ENCODE peak calls at places on chromosomes 16 and 17, in six cellular contexts. One of them, this sample, is unnamed.

GRCh38 chr17:47725446-47726109 is 7.5 kb upstream of the TBX21 start:
- DNase-seq in mesenchymal stem cell: no peak
- DNase-seq in IMR-90: no peak
- DNase-seq in neuronal stem cell: no peak
- DNase-seq in H1: no peak
- DNase-seq in mesendoderm: no peak
- DNase-seq in this sample: no peak

GRCh38 chr16:84458606-84459516 is 45.6 kb downstream of the MEAK7 start:
- DNase-seq in IMR-90: no peak
- DNase-seq in H1: no peak
- DNase-seq in mesendoderm: no peak
- DNase-seq in mesenchymal stem cell: no peak
- DNase-seq in neuronal stem cell: no peak
- DNase-seq in this sample: peak

GRCh38 chr17:73189417-73190099 is 3.3 kb upstream of the COG1 start:
- DNase-seq in mesenchymal stem cell: peak
- DNase-seq in IMR-90: peak
- DNase-seq in neuronal stem cell: peak
- DNase-seq in H1: no peak
- DNase-seq in mesendoderm: peak
- DNase-seq in this sample: peak

GRCh38 chr17:63941751-63942150 is 9.6 kb upstream of the CD79B start:
- DNase-seq in IMR-90: no peak
- DNase-seq in mesenchymal stem cell: no peak
- DNase-seq in H1: no peak
- DNase-seq in mesendoderm: no peak
- DNase-seq in neuronal stem cell: no peak
- DNase-seq in this sample: no peak

GRCh38 chr16:31183432-31184428 is 3.8 kb downstream of the FUS start:
- DNase-seq in IMR-90: no peak
- DNase-seq in mesenchymal stem cell: peak
- DNase-seq in H1: no peak
- DNase-seq in mesendoderm: no peak
- DNase-seq in neuronal stem cell: no peak
- DNase-seq in this sample: no peak

GRCh38 chr16:23729503-23730424 is 16.7 kb upstream of the ERN2 start:
- DNase-seq in neuronal stem cell: no peak
- DNase-seq in IMR-90: peak
- DNase-seq in mesendoderm: peak
- DNase-seq in H1: peak
- DNase-seq in mesenchymal stem cell: no peak
- DNase-seq in this sample: peak

GRCh38 chr16:75506567-75506966 is 11.3 kb upstream of the CHST6 start:
- DNase-seq in H1: no peak
- DNase-seq in neuronal stem cell: no peak
- DNase-seq in IMR-90: peak
- DNase-seq in mesenchymal stem cell: peak
- DNase-seq in mesendoderm: no peak
- DNase-seq in this sample: no peak

GRCh38 chr16:6209355-6209930 is 1111.8 kb upstream of the EEF2KMT start:
- DNase-seq in IMR-90: no peak
- DNase-seq in neuronal stem cell: no peak
- DNase-seq in H1: no peak
- DNase-seq in mesenchymal stem cell: no peak
- DNase-seq in mesendoderm: peak
- DNase-seq in this sample: no peak

GRCh38 chr17:18259621-18260331 is 686 bp upstream of the MIEF2 start:
- DNase-seq in H1: no peak
- DNase-seq in IMR-90: peak
- DNase-seq in neuronal stem cell: no peak
- DNase-seq in mesenchymal stem cell: no peak
- DNase-seq in mesendoderm: peak
- DNase-seq in this sample: no peak

GRCh38 chr17:79201536-79202227 is 127.1 kb downstream of the ENGASE start:
- DNase-seq in IMR-90: no peak
- DNase-seq in neuronal stem cell: no peak
- DNase-seq in H1: no peak
- DNase-seq in mesenchymal stem cell: peak
- DNase-seq in mesendoderm: peak
- DNase-seq in this sample: no peak

GRCh38 chr17:44110011-44110686 is 13.3 kb downstream of the HDAC5 start:
- DNase-seq in H1: no peak
- DNase-seq in neuronal stem cell: no peak
- DNase-seq in IMR-90: no peak
- DNase-seq in mesendoderm: no peak
- DNase-seq in mesenchymal stem cell: no peak
- DNase-seq in this sample: no peak

GRCh38 chr16:26688105-26688504 is 378.6 kb upstream of the C16orf82 start:
- DNase-seq in mesendoderm: no peak
- DNase-seq in mesenchymal stem cell: no peak
- DNase-seq in IMR-90: no peak
- DNase-seq in neuronal stem cell: no peak
- DNase-seq in H1: no peak
- DNase-seq in this sample: no peak

GRCh38 chr17:34443832-34444469 is 80.9 kb upstream of the CCL1 start:
- DNase-seq in mesenchymal stem cell: no peak
- DNase-seq in neuronal stem cell: peak
- DNase-seq in IMR-90: no peak
- DNase-seq in H1: peak
- DNase-seq in mesendoderm: peak
- DNase-seq in this sample: peak

GRCh38 chr16:53041196-53041977 is 11.3 kb downstream of the CHD9NB start:
- DNase-seq in mesenchymal stem cell: peak
- DNase-seq in mesendoderm: peak
- DNase-seq in H1: peak
- DNase-seq in neuronal stem cell: no peak
- DNase-seq in IMR-90: peak
- DNase-seq in this sample: peak

GRCh38 chr17:1779571-1780074 is 17.8 kb downstream of the SERPINF1 start:
- DNase-seq in H1: no peak
- DNase-seq in IMR-90: peak
- DNase-seq in neuronal stem cell: no peak
- DNase-seq in mesenchymal stem cell: peak
- DNase-seq in mesendoderm: no peak
- DNase-seq in this sample: no peak

GRCh38 chr16:79261461-79261860 is 339.1 kb downstream of the MAF start:
- DNase-seq in neuronal stem cell: peak
- DNase-seq in IMR-90: no peak
- DNase-seq in H1: peak
- DNase-seq in mesendoderm: peak
- DNase-seq in mesenchymal stem cell: peak
- DNase-seq in this sample: peak

GRCh38 chr17:41739661-41740352 is 5.4 kb upstream of the HAP1 start:
- DNase-seq in mesenchymal stem cell: peak
- DNase-seq in neuronal stem cell: no peak
- DNase-seq in mesendoderm: no peak
- DNase-seq in H1: no peak
- DNase-seq in IMR-90: peak
- DNase-seq in this sample: no peak

GRCh38 chr17:60747069-60747808 is 69.6 kb downstream of the BCAS3 start:
- DNase-seq in mesenchymal stem cell: no peak
- DNase-seq in mesendoderm: no peak
- DNase-seq in neuronal stem cell: peak
- DNase-seq in H1: no peak
- DNase-seq in IMR-90: no peak
- DNase-seq in this sample: peak

GRCh38 chr17:80006339-80006720 is 29.3 kb downstream of the TBC1D16 start:
- DNase-seq in neuronal stem cell: no peak
- DNase-seq in H1: no peak
- DNase-seq in IMR-90: no peak
- DNase-seq in mesenchymal stem cell: no peak
- DNase-seq in mesendoderm: no peak
- DNase-seq in this sample: no peak

DNA sequence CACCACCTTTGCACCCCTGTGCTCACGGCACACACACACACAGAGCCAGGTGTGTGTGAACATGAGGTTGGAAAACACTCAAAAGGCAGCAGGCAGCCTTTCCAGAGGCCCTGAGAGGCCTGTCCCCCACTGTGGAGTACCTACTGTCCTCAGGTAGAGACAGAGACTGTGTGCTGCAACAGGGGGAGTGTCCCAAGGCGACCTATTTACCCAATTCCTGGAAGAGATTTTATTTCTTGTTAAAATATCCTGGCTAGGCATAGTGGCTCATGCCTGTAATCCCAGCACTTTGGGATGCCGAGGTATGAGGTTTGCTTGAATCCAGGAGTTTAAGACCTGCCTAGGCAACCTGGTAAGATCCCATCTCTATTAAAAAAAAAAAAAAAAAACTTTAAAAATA is 108.5 kb downstream of the COPRS start:
- DNase-seq in H1: no peak
- DNase-seq in IMR-90: no peak
- DNase-seq in mesendoderm: no peak
- DNase-seq in neuronal stem cell: no peak
- DNase-seq in mesenchymal stem cell: no peak
- DNase-seq in this sample: no peak
- H2AK5ac ChIP-seq in H1: peak
- H2AK5ac ChIP-seq in IMR-90: no peak
- H2AK5ac ChIP-seq in mesendoderm: no peak
- H2AK5ac ChIP-seq in neuronal stem cell: no peak
- H2AK5ac ChIP-seq in mesenchymal stem cell: no peak
- H2AK5ac ChIP-seq in this sample: no peak

GRCh38 chr17:59094921-59095530 is 11.7 kb downstream of the TRIM37 start:
- DNase-seq in IMR-90: no peak
- DNase-seq in mesenchymal stem cell: no peak
- DNase-seq in H1: no peak
- DNase-seq in mesendoderm: no peak
- DNase-seq in neuronal stem cell: no peak
- DNase-seq in this sample: no peak
- H2BK15ac ChIP-seq in IMR-90: peak
- H2BK15ac ChIP-seq in mesenchymal stem cell: peak
- H2BK15ac ChIP-seq in H1: no peak
- H2BK15ac ChIP-seq in mesendoderm: no peak
- H2BK15ac ChIP-seq in neuronal stem cell: no peak
- H2BK15ac ChIP-seq in this sample: no peak

DNA sequence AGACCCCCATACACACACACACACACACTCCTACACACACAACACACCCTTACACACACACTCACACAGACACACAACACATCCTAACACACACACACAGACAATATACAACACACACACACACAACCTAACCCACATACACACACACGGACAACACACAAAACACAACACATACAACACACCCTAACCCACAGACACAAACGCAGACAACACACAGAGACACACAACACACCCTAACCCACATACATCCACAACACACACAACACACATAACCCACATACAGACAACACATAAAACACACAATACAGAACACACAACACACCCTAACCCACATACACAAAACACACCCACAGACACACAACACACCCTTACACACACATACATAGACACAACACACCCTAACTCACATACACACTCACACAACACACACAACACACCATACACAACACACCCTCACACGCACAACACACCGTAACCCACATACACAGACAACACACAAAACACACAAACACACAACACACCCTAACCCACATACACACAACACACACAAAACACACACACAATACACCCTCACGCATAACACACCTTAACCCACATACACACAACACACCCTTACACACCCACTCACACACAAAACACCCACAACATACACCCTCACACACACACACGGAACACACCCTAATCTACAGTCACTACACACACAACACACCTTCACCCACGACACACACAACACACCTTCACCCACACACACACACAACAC is 4.4 kb downstream of the ASGR1 start:
- DNase-seq in IMR-90: no peak
- DNase-seq in neuronal stem cell: no peak
- DNase-seq in mesendoderm: no peak
- DNase-seq in mesenchymal stem cell: no peak
- DNase-seq in H1: no peak
- DNase-seq in this sample: no peak
- H3K23ac ChIP-seq in IMR-90: peak
- H3K23ac ChIP-seq in neuronal stem cell: peak
- H3K23ac ChIP-seq in mesendoderm: no peak
- H3K23ac ChIP-seq in mesenchymal stem cell: no peak
- H3K23ac ChIP-seq in H1: peak
- H3K23ac ChIP-seq in this sample: no peak

GRCh38 chr16:50024684-50025543 is at the start of gene CNEP1R1:
- DNase-seq in mesendoderm: peak
- DNase-seq in mesenchymal stem cell: peak
- DNase-seq in H1: peak
- DNase-seq in IMR-90: peak
- DNase-seq in neuronal stem cell: peak
- DNase-seq in this sample: peak
- H2AK5ac ChIP-seq in mesendoderm: no peak
- H2AK5ac ChIP-seq in mesenchymal stem cell: no peak
- H2AK5ac ChIP-seq in H1: no peak
- H2AK5ac ChIP-seq in IMR-90: peak
- H2AK5ac ChIP-seq in neuronal stem cell: peak
- H2AK5ac ChIP-seq in this sample: no peak

This sample was measured in H9.